ENCODE peak calls at places on chromosomes 5 and 9, in four cellular contexts. L is MCF 10A; X is stimulated activated CD8-positive, alpha-beta memory T cell treated with anti-CD3 and anti-CD28 coated beads, Interleukin-4, amount 100 ng/mL, for 48 hours; K is NCI-H1092 treated with DMSO at 0.1 percent for 48 hours. N is an unnamed sample.

GRCh38 chr5:168766038-168766700 is 187.0 kb upstream of the PANK3 start:
- DNase-seq in L (no peak), X (no peak), K (no peak), N (no peak)

GRCh38 chr5:92567831-92568450 is 1013.1 kb downstream of the NR2F1-AS1 start:
- DNase-seq in K (no peak), L (no peak), X (no peak), N (no peak)

GRCh38 chr9:26012797-26013594 is 334.8 kb upstream of the TUSC1 start:
- DNase-seq in L (peak), K (no peak), X (no peak), N (no peak)

GRCh38 chr5:137453476-137454080 is 45.5 kb downstream of the SPOCK1 start:
- DNase-seq in L (peak), X (no peak), K (no peak), N (no peak)

GRCh38 chr5:172788771-172789686 is 18.0 kb upstream of the DUSP1 start:
- DNase-seq in K (no peak), X (no peak), L (no peak), N (no peak)

GRCh38 chr9:94799578-94800264 is 73.2 kb downstream of the AOPEP start:
- DNase-seq in L (peak), X (no peak), K (no peak), N (no peak)

GRCh38 chr9:77038281-77039036 is 19.0 kb downstream of the FOXB2 start:
- DNase-seq in X (no peak), K (no peak), L (no peak), N (no peak)

GRCh38 chr9:126938332-126938731 is 23.8 kb downstream of the RALGPS1 start:
- DNase-seq in K (no peak), X (no peak), L (no peak), N (no peak)

GRCh38 chr9:134205636-134206316 is 41.4 kb upstream of the RNU6ATAC start:
- DNase-seq in X (no peak), K (peak), L (no peak), N (no peak)

GRCh38 chr9:134068742-134069535 is 1.1 kb upstream of the BRD3 start:
- DNase-seq in L (no peak), X (no peak), K (peak), N (no peak)

GRCh38 chr5:176737001-176737745 is 73.2 kb upstream of the UNC5A start:
- DNase-seq in L (no peak), K (no peak), X (peak), N (no peak)

GRCh38 chr5:5141625-5142527 is 1.7 kb downstream of the ADAMTS16 start:
- DNase-seq in X (peak), K (peak), L (peak), N (peak)

GRCh38 chr5:50958852-50959457 is 292.5 kb downstream of the PARP8 start:
- DNase-seq in K (peak), L (peak), X (no peak), N (no peak)

GRCh38 chr5:35908814-35909213 is 29.6 kb downstream of the CAPSL start:
- DNase-seq in L (no peak), X (no peak), K (no peak), N (no peak)

GRCh38 chr5:158953929-158954534 is 145.7 kb downstream of the EBF1 start:
- DNase-seq in L (no peak), K (no peak), X (no peak), N (no peak)

GRCh38 chr5:90792725-90793124 is 234.1 kb downstream of the ADGRV1 start:
- DNase-seq in X (no peak), L (no peak), K (no peak), N (no peak)

GRCh38 chr5:125083932-125084331 is 337.5 kb upstream of the ZNF608 start:
- DNase-seq in K (no peak), L (peak), X (no peak), N (no peak)

GRCh38 chr5:150544606-150545219 is 36.8 kb downstream of the NDST1 start:
- DNase-seq in X (peak), L (peak), K (peak), N (peak)

GRCh38 chr9:130689937-130690700 is 3.5 kb upstream of the EXOSC2 start:
- DNase-seq in L (peak), X (no peak), K (peak), N (peak)